ENCODE peak calls at places on chromosomes 13 and 19, in eight cellular contexts. D is IMR-90; B is transverse colon; A is tibial nerve; V is heart right ventricle; S is adrenal gland; C is Caco-2; R is CD8-positive, alpha-beta T cell. O is an unnamed sample. For H3K9me3, the result is how much of the 10 kb centered on the place peaks cover.

GRCh38 chr19:2270157-2270571 is 11.8 kb downstream of the PEAK3 start:
- DNase-seq in D (no peak), B (peak), A (peak), V (peak), S (peak), C (no peak), R (no peak), O (no peak)

GRCh38 chr19:50721441-50722137 is 1.6 kb upstream of the CLEC11A start:
- DNase-seq in D (no peak), B (no peak), A (no peak), V (no peak), S (peak), C (no peak), R (no peak), O (no peak)

GRCh38 chr19:10553943-10554381 is 10.3 kb downstream of the ATG4D start:
- DNase-seq in D (no peak), B (peak), A (no peak), V (no peak), S (no peak), C (no peak), R (peak), O (no peak)

GRCh38 chr19:55620951-55621672 is 3.3 kb downstream of the ZNF784 start:
- DNase-seq in D (no peak), B (no peak), A (no peak), V (no peak), S (no peak), C (no peak), R (no peak), O (no peak)

GRCh38 chr13:57716295-57716694 is 84.8 kb downstream of the PCDH17 start:
- DNase-seq in D (no peak), B (no peak), A (no peak), V (no peak), S (no peak), C (peak), R (no peak), O (no peak)

GRCh38 chr13:43374621-43375020 is 351.2 kb downstream of the DNAJC15 start:
- DNase-seq in D (peak), B (no peak), A (no peak), V (no peak), S (no peak), C (no peak), R (no peak), O (peak)

GRCh38 chr19:33385956-33386355 is 12.4 kb downstream of the CEBPG start:
- DNase-seq in D (no peak), B (no peak), A (no peak), V (no peak), S (peak), C (no peak), R (no peak), O (no peak)

GRCh38 chr13:24271611-24272451 is 37.5 kb upstream of the C1QTNF9 start:
- DNase-seq in D (peak), B (peak), A (peak), V (peak), S (peak), C (peak), R (peak), O (peak)

GRCh38 chr13:26909515-26909914 is 148.9 kb upstream of the GPR12 start:
- DNase-seq in D (no peak), B (no peak), A (no peak), V (no peak), S (no peak), C (no peak), R (no peak), O (no peak)

GRCh38 chr13:22235950-22236290 is 565.0 kb downstream of the FGF9 start:
- DNase-seq in D (no peak), B (no peak), A (no peak), V (no peak), S (no peak), C (no peak), R (no peak), O (no peak)

GRCh38 chr19:19661141-19661674 is 2.3 kb downstream of the ATP13A1 start:
- DNase-seq in D (no peak), B (no peak), A (no peak), V (no peak), S (no peak), C (no peak), R (no peak), O (no peak)

GRCh38 chr13:95087746-95088305 is 213.4 kb downstream of the ABCC4 start:
- DNase-seq in D (peak), B (no peak), A (no peak), V (no peak), S (no peak), C (peak), R (no peak), O (peak)

GRCh38 chr19:4208385-4209094 is 20.8 kb upstream of the EBI3 start:
- DNase-seq in D (peak), B (peak), A (no peak), V (no peak), S (no peak), C (peak), R (no peak), O (peak)

GRCh38 chr13:21243045-21243842 is 66.8 kb downstream of the MRPL57 start:
- DNase-seq in D (no peak), B (no peak), A (no peak), V (no peak), S (no peak), C (no peak), R (no peak), O (no peak)

GRCh38 chr13:79490846-79491245 is 9.9 kb downstream of the NDFIP2 start:
- DNase-seq in D (no peak), B (no peak), A (no peak), V (no peak), S (no peak), C (no peak), R (no peak), O (no peak)

GRCh38 chr19:43983912-43984686 is at the start of gene ZNF155:
- DNase-seq in D (peak), B (peak), A (peak), V (peak), S (peak), C (peak), R (peak), O (peak)
- H3K9me3 ChIP-seq in D (under half), B (under half), A (under half), V (under half), S (under half), C (under half), R (under half), O (under half)

DNA sequence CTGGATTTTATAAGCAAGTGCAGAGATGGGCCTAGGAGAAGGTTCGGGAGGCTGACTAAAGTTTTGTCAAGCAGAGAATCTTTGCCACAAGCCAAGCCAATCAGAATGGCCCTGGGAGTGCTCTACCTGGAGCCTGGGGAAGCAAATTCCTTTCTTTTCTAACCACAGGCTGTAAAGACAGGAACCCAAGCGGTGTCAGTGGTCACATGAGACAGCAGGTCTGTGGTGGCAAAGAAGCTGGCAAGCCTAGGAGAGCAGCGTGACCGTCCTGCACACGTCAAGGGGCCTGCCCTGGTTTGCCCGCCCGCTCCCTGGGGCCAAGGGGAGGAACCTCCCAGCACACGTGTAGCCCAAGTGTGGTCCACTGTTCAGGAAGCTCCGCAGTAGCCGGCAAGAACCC is 90.8 kb downstream of the IPO5 start:
- DNase-seq in D (no peak), B (no peak), A (no peak), V (no peak), S (no peak), C (no peak), R (no peak), O (no peak)
- H3K9me3 ChIP-seq in D (under half), B (under half), A (under half), V (under half), S (under half), C (under half), R (under half), O (under half)

GRCh38 chr19:22608441-22608840 is 25.7 kb upstream of the ZNF492 start:
- DNase-seq in D (no peak), B (no peak), A (no peak), V (no peak), S (no peak), C (no peak), R (no peak), O (no peak)
- H3K9me3 ChIP-seq in D (half or more), B (under half), A (under half), V (under half), S (under half), C (under half), R (under half), O (under half)

GRCh38 chr19:37537391-37537947 is 30.7 kb downstream of the ZNF793 start:
- DNase-seq in D (no peak), B (no peak), A (no peak), V (no peak), S (no peak), C (no peak), R (no peak), O (peak)
- H3K9me3 ChIP-seq in D (under half), B (half or more), A (under half), V (under half), S (half or more), C (under half), R (half or more), O (under half)

GRCh38 chr19:57034544-57034943 is 85.2 kb upstream of the USP29 start:
- DNase-seq in D (no peak), B (no peak), A (no peak), V (no peak), S (no peak), C (no peak), R (no peak), O (no peak)
- H3K9me3 ChIP-seq in D (under half), B (under half), A (under half), V (under half), S (under half), C (under half), R (under half), O (under half)

O was measured in fibroblast of lung.